ENCODE peak calls at places on chromosomes 1 and 21, in four cellular contexts. I is right atrium auricular region, M is Panc1, T is suprapubic skin. S is an unnamed sample.

GRCh38 chr1:12738934-12739333 is 7.1 kb upstream of the CFAP107 start:
- DNase-seq in M (no peak), I (no peak), T (no peak), S (no peak)

GRCh38 chr1:189149547-189150375 is 1327.9 kb downstream of the BRINP3 start:
- DNase-seq in M (no peak), I (no peak), T (no peak), S (no peak)

GRCh38 chr21:41678944-41679343 is 87.9 kb downstream of the RIPK4 start:
- DNase-seq in I (peak; percentile 97), M (peak; percentile 94), T (peak; percentile 96), S (peak; percentile 99)

GRCh38 chr1:238409191-238409846 is 518.6 kb upstream of the ZP4 start:
- DNase-seq in I (no peak), T (no peak), M (no peak), S (no peak)

GRCh38 chr1:55684131-55684650 is 469.0 kb upstream of the USP24 start:
- DNase-seq in I (no peak), T (no peak), M (no peak), S (no peak)

GRCh38 chr21:33561373-33561772 is 18.5 kb downstream of the SON start:
- DNase-seq in I (no peak), T (no peak), M (no peak), S (no peak)

GRCh38 chr1:52667984-52668383 is 30.2 kb downstream of the COA7 start:
- DNase-seq in I (no peak), M (no peak), T (no peak), S (no peak)

GRCh38 chr1:87684786-87685185 is 356.1 kb downstream of the LMO4 start:
- DNase-seq in M (no peak), T (no peak), I (no peak), S (no peak)

GRCh38 chr1:172499636-172500141 is 33.3 kb upstream of the SUCO start:
- DNase-seq in T (no peak), I (no peak), M (peak; percentile 41), S (no peak)

GRCh38 chr1:35030338-35031102 is 1.2 kb downstream of the ZMYM6 start:
- DNase-seq in M (no peak), T (no peak), I (no peak), S (no peak)

GRCh38 chr21:44517175-44517899 is 22.7 kb downstream of the KRTAP10-1 start:
- DNase-seq in I (no peak), M (no peak), T (no peak), S (no peak)

GRCh38 chr1:172507741-172508140 is 25.2 kb upstream of the SUCO start:
- DNase-seq in I (no peak), T (no peak), M (no peak), S (no peak)

GRCh38 chr1:224718470-224719053 is 102.4 kb downstream of the CNIH3 start:
- DNase-seq in T (no peak), M (no peak), I (no peak), S (no peak)

GRCh38 chr1:37482796-37483744 is 8.7 kb downstream of the ZC3H12A start:
- DNase-seq in T (peak; percentile 75), M (no peak), I (peak; percentile 56), S (no peak)

DNA sequence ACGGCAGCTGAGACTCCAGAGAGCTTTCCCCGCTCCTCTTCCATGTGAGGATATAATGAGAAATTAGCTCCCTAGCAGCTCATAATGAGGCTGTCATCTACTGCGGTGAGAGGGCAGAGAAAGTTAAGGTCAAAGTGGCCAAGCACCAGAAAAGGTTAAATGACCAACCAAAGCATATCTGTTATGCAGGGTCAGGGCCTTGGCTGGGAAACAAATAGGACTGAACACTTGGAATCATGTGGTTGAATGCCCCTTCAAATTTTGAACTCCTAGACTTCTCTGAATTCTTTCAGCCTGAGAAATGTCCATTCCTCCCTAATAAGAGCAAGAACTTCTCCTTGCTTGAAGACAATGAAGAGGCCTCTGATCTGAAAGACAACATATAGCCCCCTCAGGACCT is 115.9 kb downstream of the TM2D1 start:
- DNase-seq in T (no peak), I (no peak), M (no peak), S (no peak)
- H3K27ac ChIP-seq in T (no peak overlapping the region), I (no peak overlapping the region), M (no peak overlapping the region), S (no peak overlapping the region)

GRCh38 chr1:155062702-155063411 is 683 bp upstream of the EFNA4 start:
- DNase-seq in T (no peak), I (no peak), M (no peak), S (no peak)
- TF ChIP-seq CTCF in T (peak; percentile 87), I (peak; percentile 81), M (peak; percentile 96), S (peak; percentile 57)

GRCh38 chr1:54018635-54019034 is 649 bp upstream of the LDLRAD1 start:
- DNase-seq in T (no peak), I (peak; percentile 55), M (no peak), S (no peak)

GRCh38 chr1:54017979-54018378 is at the start of gene LDLRAD1:
- DNase-seq in M (no peak), T (no peak), I (peak; percentile 34), S (no peak)

GRCh38 chr1:54014009-54014629 is 3.9 kb downstream of the LDLRAD1 start:
- DNase-seq in I (peak; percentile 34), T (peak; percentile 75), M (no peak), S (no peak)

GRCh38 chr1:54013393-54014008 is 4.5 kb downstream of the LDLRAD1 start:
- DNase-seq in I (peak; percentile 52), M (no peak), T (peak; percentile 60), S (no peak)

GRCh38 chr1:54016343-54017282 is 1.4 kb downstream of the LDLRAD1 start:
- DNase-seq in M (peak; percentile 53), T (peak; percentile 75), I (peak; percentile 49), S (peak; percentile 65)
- H3K27ac ChIP-seq in M (no peak overlapping the region), T (peak overlapping the region; percentile 31), I (no peak overlapping the region), S (peak overlapping the region; percentile 2)

DNA sequence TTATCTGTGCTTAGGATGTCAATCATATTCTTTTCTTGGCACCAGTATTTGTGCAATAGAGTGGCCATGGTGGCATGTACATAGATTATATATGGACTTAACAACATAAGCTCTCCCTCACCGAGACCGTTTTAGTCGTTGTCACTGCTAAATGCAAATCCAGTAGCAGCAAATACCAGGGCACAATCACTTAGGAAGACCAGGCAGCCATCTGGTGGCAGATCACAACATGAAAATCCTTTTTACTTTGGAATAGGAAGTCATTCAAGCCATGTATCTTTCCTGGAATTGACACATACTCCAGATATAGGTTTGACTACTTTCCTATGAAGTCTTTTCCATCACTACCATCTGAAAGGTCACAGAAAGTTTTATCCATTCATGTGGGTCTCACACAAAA is 53.2 kb upstream of the C1orf87 start:
- DNase-seq in T (no peak), M (no peak), I (no peak), S (no peak)
- TF ChIP-seq CTCF in T (no peak), M (peak; percentile 9), I (no peak), S (peak; percentile 30)

S was measured in keratinocyte.